ENCODE peak calls at places on chromosomes 12 and 14, in four cellular contexts. One of them, this sample, is unnamed.

GRCh38 chr12:116159175-116159574 is 118.3 kb downstream of the MED13L start:
- DNase-seq in IMR-90: peak
- DNase-seq in heart left ventricle: no peak
- DNase-seq in stomach: no peak
- DNase-seq in this sample: no peak

GRCh38 chr12:68358532-68359485 is 26.6 kb upstream of the MDM1 start:
- DNase-seq in IMR-90: peak
- DNase-seq in heart left ventricle: peak
- DNase-seq in stomach: peak
- DNase-seq in this sample: peak

GRCh38 chr12:100612557-100612956 is 39.1 kb downstream of the GAS2L3 start:
- DNase-seq in IMR-90: no peak
- DNase-seq in heart left ventricle: no peak
- DNase-seq in stomach: peak
- DNase-seq in this sample: no peak

GRCh38 chr12:118617922-118618450 is 241.6 kb downstream of the SUDS3 start:
- DNase-seq in IMR-90: no peak
- DNase-seq in heart left ventricle: no peak
- DNase-seq in stomach: no peak
- DNase-seq in this sample: no peak

GRCh38 chr12:104064842-104065441 is 611 bp downstream of the HCFC2 start:
- DNase-seq in IMR-90: no peak
- DNase-seq in heart left ventricle: peak
- DNase-seq in stomach: no peak
- DNase-seq in this sample: peak

GRCh38 chr12:3295648-3296408 is 195.2 kb upstream of the PRMT8 start:
- DNase-seq in IMR-90: peak
- DNase-seq in heart left ventricle: peak
- DNase-seq in stomach: peak
- DNase-seq in this sample: peak

GRCh38 chr12:69884386-69884785 is 59.4 kb downstream of the MYRFL start:
- DNase-seq in IMR-90: no peak
- DNase-seq in heart left ventricle: no peak
- DNase-seq in stomach: no peak
- DNase-seq in this sample: peak

GRCh38 chr12:120125792-120126634 is 9.5 kb upstream of the RAB35 start:
- DNase-seq in IMR-90: peak
- DNase-seq in heart left ventricle: no peak
- DNase-seq in stomach: no peak
- DNase-seq in this sample: no peak

GRCh38 chr14:66216763-66217162 is 269.4 kb upstream of the CCDC196 start:
- DNase-seq in IMR-90: no peak
- DNase-seq in heart left ventricle: no peak
- DNase-seq in stomach: no peak
- DNase-seq in this sample: no peak

GRCh38 chr14:76870146-76870545 is 43.9 kb downstream of the LRRC74A start:
- DNase-seq in IMR-90: no peak
- DNase-seq in heart left ventricle: no peak
- DNase-seq in stomach: no peak
- DNase-seq in this sample: no peak

GRCh38 chr14:31206536-31207286 is 882 bp downstream of the HECTD1 start:
- DNase-seq in IMR-90: no peak
- DNase-seq in heart left ventricle: peak
- DNase-seq in stomach: peak
- DNase-seq in this sample: peak

GRCh38 chr14:92686763-92687427 is 61.5 kb downstream of the LGMN start:
- DNase-seq in IMR-90: peak
- DNase-seq in heart left ventricle: peak
- DNase-seq in stomach: peak
- DNase-seq in this sample: peak

GRCh38 chr14:68792022-68792829 is 641 bp downstream of the ZFP36L1 start:
- DNase-seq in IMR-90: no peak
- DNase-seq in heart left ventricle: peak
- DNase-seq in stomach: peak
- DNase-seq in this sample: peak

GRCh38 chr14:97634786-97635185 is 837.6 kb downstream of the VRK1 start:
- DNase-seq in IMR-90: no peak
- DNase-seq in heart left ventricle: no peak
- DNase-seq in stomach: no peak
- DNase-seq in this sample: no peak

GRCh38 chr12:56189918-56190694 is 823 bp upstream of the SMARCC2 start:
- DNase-seq in IMR-90: peak
- DNase-seq in heart left ventricle: peak
- DNase-seq in stomach: peak
- DNase-seq in this sample: peak

DNA sequence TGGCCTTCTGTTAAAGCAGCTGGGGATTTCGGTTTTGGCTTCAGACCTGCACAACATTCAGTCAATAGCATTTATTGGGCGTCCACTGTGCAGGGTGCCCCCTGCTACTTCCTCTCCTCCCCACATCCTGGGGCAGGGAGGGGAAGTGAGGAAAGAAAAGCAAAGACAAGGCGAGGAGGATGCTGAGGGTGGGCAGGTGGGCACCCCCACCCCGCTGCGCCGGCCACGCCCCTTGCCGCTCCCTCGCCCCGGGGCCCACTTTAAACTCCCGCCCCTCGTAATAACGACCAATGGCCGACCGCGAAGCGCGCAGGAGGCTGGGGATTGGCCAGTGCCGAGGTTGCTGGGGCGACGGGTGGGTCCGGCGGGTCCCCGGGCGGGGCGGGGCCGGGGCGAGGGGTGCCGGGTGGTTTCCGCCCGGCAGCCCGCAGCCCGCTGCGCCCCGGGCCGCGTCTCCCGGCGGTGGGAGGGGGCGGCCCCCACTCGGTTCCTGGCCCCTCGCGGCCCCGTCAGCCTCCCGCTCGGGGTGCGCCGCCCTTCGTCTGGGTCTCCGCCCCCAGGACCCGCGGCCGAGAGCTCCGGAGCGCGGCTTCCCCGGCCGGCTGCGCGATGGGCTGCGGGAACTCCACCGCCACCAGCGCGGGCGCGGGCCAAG is at the start of gene C12orf75:
- DNase-seq in IMR-90: peak
- DNase-seq in heart left ventricle: peak
- DNase-seq in stomach: peak
- DNase-seq in this sample: peak
- TF ChIP-seq POLR2A in IMR-90: no peak
- TF ChIP-seq POLR2A in heart left ventricle: no peak
- TF ChIP-seq POLR2A in stomach: no peak
- TF ChIP-seq POLR2A in this sample: no peak

GRCh38 chr14:24982472-24983155 is 67.3 kb downstream of the STXBP6 start:
- DNase-seq in IMR-90: peak
- DNase-seq in heart left ventricle: no peak
- DNase-seq in stomach: no peak
- DNase-seq in this sample: no peak

GRCh38 chr14:24990773-24991172 is 59.2 kb downstream of the STXBP6 start:
- DNase-seq in IMR-90: no peak
- DNase-seq in heart left ventricle: no peak
- DNase-seq in stomach: no peak
- DNase-seq in this sample: no peak

GRCh38 chr14:24979725-24980239 is 70.2 kb downstream of the STXBP6 start:
- DNase-seq in IMR-90: no peak
- DNase-seq in heart left ventricle: no peak
- DNase-seq in stomach: no peak
- DNase-seq in this sample: no peak

GRCh38 chr14:24986206-24986893 is 63.6 kb downstream of the STXBP6 start:
- DNase-seq in IMR-90: no peak
- DNase-seq in heart left ventricle: peak
- DNase-seq in stomach: no peak
- DNase-seq in this sample: no peak

DNA sequence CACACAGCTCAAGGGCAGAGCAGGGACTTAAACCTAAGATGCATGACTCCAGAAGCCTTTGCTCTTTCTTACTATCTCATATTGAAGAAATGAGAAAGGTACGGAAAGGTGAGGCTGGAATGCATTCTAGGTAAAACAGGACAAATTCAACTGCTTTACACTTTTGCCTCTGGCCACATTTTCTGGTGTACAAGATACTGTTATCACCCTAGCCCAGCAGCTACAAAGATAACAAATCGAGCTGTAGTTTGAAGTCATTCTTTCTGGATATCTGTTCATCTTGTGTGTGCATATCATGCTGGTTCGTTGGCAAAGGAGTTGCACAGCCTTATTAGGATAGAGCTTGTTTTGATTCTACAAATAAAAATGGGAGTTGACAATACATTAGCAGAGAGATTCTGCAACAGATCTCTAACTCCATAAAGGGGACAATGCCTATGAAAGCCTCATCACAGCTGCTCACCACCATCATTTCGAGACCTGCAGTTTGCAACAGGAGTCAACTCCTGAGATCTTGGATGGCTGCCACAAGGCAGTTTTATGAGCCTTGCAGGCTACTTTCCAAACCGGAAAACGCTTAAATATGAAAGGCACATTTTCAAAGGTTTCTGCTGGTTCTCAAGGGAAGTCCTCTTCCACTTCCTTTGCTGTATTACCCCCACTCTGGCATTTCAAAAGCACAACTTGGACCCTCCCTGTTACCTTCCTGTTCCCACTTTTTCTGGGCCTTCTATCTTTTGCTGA is 64.9 kb downstream of the STXBP6 start:
- DNase-seq in IMR-90: no peak
- DNase-seq in heart left ventricle: peak
- DNase-seq in stomach: peak
- DNase-seq in this sample: no peak
- H3K4me3 ChIP-seq in IMR-90: no peak
- H3K4me3 ChIP-seq in heart left ventricle: no peak
- H3K4me3 ChIP-seq in stomach: no peak
- H3K4me3 ChIP-seq in this sample: no peak

GRCh38 chr14:24032727-24033418 is 18.9 kb upstream of the CARMIL3 start:
- DNase-seq in IMR-90: peak
- DNase-seq in heart left ventricle: no peak
- DNase-seq in stomach: peak
- DNase-seq in this sample: no peak

GRCh38 chr14:24042733-24043132 is 9.1 kb upstream of the CARMIL3 start:
- DNase-seq in IMR-90: no peak
- DNase-seq in heart left ventricle: no peak
- DNase-seq in stomach: no peak
- DNase-seq in this sample: no peak

GRCh38 chr14:24040692-24041091 is 11.1 kb upstream of the CARMIL3 start:
- DNase-seq in IMR-90: no peak
- DNase-seq in heart left ventricle: no peak
- DNase-seq in stomach: no peak
- DNase-seq in this sample: no peak

GRCh38 chr14:24037658-24038037 is 14.2 kb upstream of the CARMIL3 start:
- DNase-seq in IMR-90: no peak
- DNase-seq in heart left ventricle: no peak
- DNase-seq in stomach: peak
- DNase-seq in this sample: peak
- H3K27ac ChIP-seq in IMR-90: no peak
- H3K27ac ChIP-seq in heart left ventricle: no peak
- H3K27ac ChIP-seq in stomach: no peak
- H3K27ac ChIP-seq in this sample: no peak

GRCh38 chr12:47818701-47819543 is 781 bp downstream of the HDAC7 start:
- DNase-seq in IMR-90: no peak
- DNase-seq in heart left ventricle: peak
- DNase-seq in stomach: peak
- DNase-seq in this sample: peak
- TF ChIP-seq POLR2A in IMR-90: no peak
- TF ChIP-seq POLR2A in heart left ventricle: peak
- TF ChIP-seq POLR2A in stomach: no peak
- TF ChIP-seq POLR2A in this sample: no peak

GRCh38 chr14:24308342-24309124 is 756 bp upstream of the CIDEB start:
- DNase-seq in IMR-90: no peak
- DNase-seq in heart left ventricle: no peak
- DNase-seq in stomach: no peak
- DNase-seq in this sample: no peak

GRCh38 chr14:24309538-24310386 is at the start of gene LTB4R2:
- DNase-seq in IMR-90: no peak
- DNase-seq in heart left ventricle: no peak
- DNase-seq in stomach: no peak
- DNase-seq in this sample: no peak

GRCh38 chr14:24307156-24307574 is 612 bp downstream of the CIDEB start:
- DNase-seq in IMR-90: no peak
- DNase-seq in heart left ventricle: no peak
- DNase-seq in stomach: no peak
- DNase-seq in this sample: no peak

GRCh38 chr14:24310387-24310665 is 386 bp downstream of the LTB4R2 start:
- DNase-seq in IMR-90: no peak
- DNase-seq in heart left ventricle: no peak
- DNase-seq in stomach: no peak
- DNase-seq in this sample: peak

GRCh38 chr14:24307575-24308341 is at the start of gene CIDEB:
- DNase-seq in IMR-90: peak
- DNase-seq in heart left ventricle: peak
- DNase-seq in stomach: peak
- DNase-seq in this sample: peak
- H3K4me3 ChIP-seq in IMR-90: no peak
- H3K4me3 ChIP-seq in heart left ventricle: no peak
- H3K4me3 ChIP-seq in stomach: no peak
- H3K4me3 ChIP-seq in this sample: no peak

DNA sequence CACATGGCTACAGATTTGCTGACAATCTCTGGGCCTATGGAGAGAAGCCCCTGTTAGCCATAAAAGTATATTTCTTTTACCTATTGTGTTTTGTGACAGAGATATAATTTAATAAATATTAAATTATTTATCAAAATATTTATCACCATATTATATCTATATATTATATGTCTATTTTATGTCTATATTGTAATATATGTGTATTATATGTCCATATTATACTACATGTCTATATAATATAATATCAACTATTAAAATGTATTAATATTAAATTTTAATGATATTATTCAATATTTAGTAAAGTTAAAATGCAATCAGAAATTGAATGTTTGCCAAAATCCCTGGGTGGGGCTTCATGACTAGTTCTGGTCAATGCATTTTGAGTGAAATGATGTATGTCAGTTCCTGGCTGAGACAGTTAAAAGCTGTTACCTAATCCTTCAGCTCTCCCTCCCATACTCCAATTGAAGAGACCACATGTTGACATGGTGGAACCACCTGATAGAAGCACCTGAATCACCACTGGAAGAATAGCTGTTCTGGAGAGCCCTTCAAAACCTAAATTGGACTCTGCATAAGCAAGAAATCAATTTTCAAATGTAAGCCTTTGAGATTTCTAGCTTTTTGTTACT is 357.3 kb upstream of the DDHD1 start:
- DNase-seq in IMR-90: no peak
- DNase-seq in heart left ventricle: no peak
- DNase-seq in stomach: no peak
- DNase-seq in this sample: no peak
- H3K27ac ChIP-seq in IMR-90: peak
- H3K27ac ChIP-seq in heart left ventricle: no peak
- H3K27ac ChIP-seq in stomach: peak
- H3K27ac ChIP-seq in this sample: no peak

GRCh38 chr12:71236133-71236660 is 78.4 kb upstream of the TSPAN8 start:
- DNase-seq in IMR-90: no peak
- DNase-seq in heart left ventricle: no peak
- DNase-seq in stomach: no peak
- DNase-seq in this sample: no peak
- TF ChIP-seq POLR2A in IMR-90: no peak
- TF ChIP-seq POLR2A in heart left ventricle: no peak
- TF ChIP-seq POLR2A in stomach: no peak
- TF ChIP-seq POLR2A in this sample: no peak

This sample was measured in adrenal gland.